ENCODE peak calls at places on chromosomes 13 and 19, in ten cellular contexts. N is right lobe of liver; K is CD4-positive, alpha-beta T cell; Y is upper lobe of right lung; W is colonic mucosa; X is naive thymus-derived CD4-positive, alpha-beta T cell; R is Karpas-422; V is osteoblast; Z is AG04450; S is ovary. L is an unnamed sample.
A peak's percentile ranks its signal among the peaks of the same experiment; 100 is the strongest.

GRCh38 chr19:30718014-30718413 is 345.8 kb downstream of the ZNF536 start:
- DNase-seq in Y (no peak), Z (no peak), V (no peak), X (no peak), W (no peak), S (no peak), K (no peak), N (no peak), R (no peak), L (no peak)

GRCh38 chr13:27920677-27921420 is 1.0 kb downstream of the PDX1 start:
- DNase-seq in V (peak; percentile 87), R (no peak), X (no peak), S (no peak), N (no peak), Y (no peak), K (no peak), Z (no peak), W (no peak), L (peak; percentile 62)

GRCh38 chr13:100131863-100132574 is 43.1 kb downstream of the PCCA start:
- DNase-seq in S (no peak), Y (no peak), V (peak; percentile 94), R (no peak), K (no peak), X (no peak), Z (peak; percentile 23), W (no peak), N (no peak), L (no peak)

GRCh38 chr19:41944336-41944735 is 14.8 kb downstream of the RABAC1 start:
- DNase-seq in S (no peak), Z (no peak), K (no peak), Y (no peak), W (no peak), X (no peak), R (peak; percentile 85), N (no peak), V (no peak), L (no peak)

GRCh38 chr13:46211116-46211515 is 612 bp upstream of the LRRC63 start:
- DNase-seq in Z (no peak), Y (no peak), S (no peak), V (no peak), W (no peak), R (peak; percentile 32), X (peak; percentile 67), K (peak; percentile 28), N (no peak), L (no peak)

GRCh38 chr13:33191425-33192221 is 93.9 kb downstream of the STARD13 start:
- DNase-seq in N (no peak), V (no peak), S (no peak), Z (no peak), R (no peak), Y (no peak), X (no peak), W (no peak), K (no peak), L (no peak)

GRCh38 chr13:98216135-98216565 is 39.1 kb upstream of the RNF113B start:
- DNase-seq in S (peak; percentile 28), V (peak; percentile 97), Z (peak; percentile 68), N (peak; percentile 45), K (no peak), Y (no peak), R (no peak), X (no peak), W (no peak), L (peak; percentile 22)

GRCh38 chr19:57776764-57777296 is 7.4 kb downstream of the ZNF586 start:
- DNase-seq in R (no peak), W (no peak), Y (no peak), N (no peak), S (no peak), V (no peak), K (no peak), Z (no peak), X (no peak), L (no peak)

GRCh38 chr13:58051807-58052375 is 420.3 kb downstream of the PCDH17 start:
- DNase-seq in S (no peak), Z (no peak), R (no peak), Y (no peak), X (no peak), W (no peak), N (no peak), V (no peak), K (no peak), L (no peak)

GRCh38 chr19:14048439-14049153 is 13.3 kb downstream of the PALM3 start:
- DNase-seq in Y (peak; percentile 83), R (peak; percentile 85), Z (no peak), V (peak; percentile 93), W (peak; percentile 80), X (peak; percentile 64), S (no peak), N (peak; percentile 47), K (peak; percentile 73), L (peak; percentile 49)

GRCh38 chr19:5133986-5134595 is 165.2 kb downstream of the KDM4B start:
- DNase-seq in K (no peak), X (no peak), S (no peak), Y (no peak), R (no peak), Z (no peak), V (no peak), W (no peak), N (no peak), L (no peak)

GRCh38 chr13:41345165-41345920 is 34.3 kb downstream of the NAA16 start:
- DNase-seq in X (no peak), V (no peak), R (no peak), W (no peak), K (no peak), Y (no peak), S (no peak), N (no peak), Z (no peak), L (no peak)

GRCh38 chr13:91169641-91170040 is 177.8 kb upstream of the MIR17HG start:
- DNase-seq in Z (no peak), N (no peak), K (no peak), W (no peak), Y (no peak), R (no peak), S (no peak), X (no peak), V (no peak), L (no peak)

GRCh38 chr13:108987488-108987887 is 358.1 kb downstream of the MYO16 start:
- DNase-seq in K (no peak), V (no peak), X (no peak), Z (no peak), W (no peak), N (no peak), S (no peak), R (no peak), Y (no peak), L (no peak)

GRCh38 chr13:29961036-29961685 is 110.7 kb upstream of the UBL3 start:
- DNase-seq in Z (no peak), R (no peak), Y (no peak), K (no peak), N (no peak), V (no peak), S (no peak), X (no peak), W (no peak), L (no peak)
- H3K9me3 ChIP-seq in Z (no peaks in the 10 kb centered on the region), R (no peaks in the 10 kb centered on the region), Y (no peaks in the 10 kb centered on the region), K (no peaks in the 10 kb centered on the region), N (no peaks in the 10 kb centered on the region), V (no peaks in the 10 kb centered on the region), S (no peaks in the 10 kb centered on the region), X (no peaks in the 10 kb centered on the region), W (no peaks in the 10 kb centered on the region), L (no peaks in the 10 kb centered on the region)

DNA sequence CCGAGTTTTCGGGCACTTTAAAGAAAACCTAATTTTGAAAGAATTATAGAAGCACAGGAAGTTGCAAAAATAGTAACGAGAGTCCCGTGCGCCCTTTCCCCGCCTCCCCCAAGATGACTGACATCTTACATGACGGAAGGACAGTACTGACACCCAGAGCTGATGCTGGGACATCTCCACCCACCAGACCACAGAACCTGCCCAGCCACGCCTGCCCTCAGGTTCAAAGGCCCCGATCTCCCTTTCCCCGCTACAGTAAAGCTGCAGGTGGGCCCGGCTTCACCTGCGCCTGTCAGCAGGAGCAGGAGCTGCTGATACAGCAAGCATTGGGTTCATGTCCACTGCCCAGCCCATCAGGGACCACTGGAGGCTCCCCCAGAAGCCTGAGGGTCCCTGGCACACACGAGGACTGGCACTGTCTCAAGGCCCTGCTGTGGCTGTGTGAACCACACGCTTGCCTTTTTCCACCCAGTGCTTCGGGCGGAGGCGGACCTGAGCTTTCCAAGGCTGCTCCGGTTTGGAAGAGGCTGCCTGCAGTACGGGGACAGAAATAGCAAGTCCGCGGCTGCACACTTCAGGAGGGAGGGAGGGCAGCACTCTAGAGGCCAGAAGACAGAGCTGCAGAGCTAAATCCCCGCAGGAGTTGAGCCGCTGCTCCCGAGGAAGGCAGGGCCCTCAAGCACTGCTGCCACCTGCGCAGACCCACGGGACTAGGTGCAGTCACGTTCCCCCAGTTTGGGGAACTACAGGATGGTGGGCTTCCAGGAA is 8.7 kb downstream of the MAP2K2 start:
- DNase-seq in Y (no peak), W (no peak), N (no peak), S (no peak), X (peak; percentile 70), Z (no peak), V (peak; percentile 58), K (peak; percentile 45), R (peak; percentile 70), L (no peak)
- H3K27ac ChIP-seq in Y (no peak overlapping the region), W (no peak overlapping the region), N (no peak overlapping the region), S (no peak overlapping the region), X (peak overlapping the region; percentile 57), Z (no peak overlapping the region), V (no peak overlapping the region), K (peak overlapping the region; percentile 58), R (peak overlapping the region; percentile 63), L (no peak overlapping the region)

GRCh38 chr19:32404939-32405430 is 585 bp upstream of the DPY19L3 start:
- DNase-seq in R (no peak), S (peak; percentile 84), K (no peak), W (peak; percentile 61), V (no peak), Y (peak; percentile 87), X (no peak), N (peak; percentile 75), Z (no peak), L (peak; percentile 74)
- H3K9me3 ChIP-seq in R (no peaks in the 10 kb centered on the region), S (no peaks in the 10 kb centered on the region), K (no peaks in the 10 kb centered on the region), W (no peaks in the 10 kb centered on the region), V (no peaks in the 10 kb centered on the region), Y (no peaks in the 10 kb centered on the region), X (no peaks in the 10 kb centered on the region), N (no peaks in the 10 kb centered on the region), Z (no peaks in the 10 kb centered on the region), L (no peaks in the 10 kb centered on the region)

GRCh38 chr13:76879876-76880270 is 6.3 kb downstream of the KCTD12 start:
- DNase-seq in V (no peak), W (no peak), Y (no peak), S (no peak), R (no peak), Z (no peak), X (no peak), K (no peak), N (no peak), L (no peak)

GRCh38 chr13:76878043-76878442 is 8.2 kb downstream of the KCTD12 start:
- DNase-seq in S (no peak), V (no peak), Z (no peak), X (no peak), K (no peak), R (no peak), N (no peak), W (no peak), Y (no peak), L (no peak)

GRCh38 chr13:76882431-76882830 is 3.8 kb downstream of the KCTD12 start:
- DNase-seq in Y (no peak), S (no peak), W (no peak), N (no peak), R (no peak), V (peak; percentile 61), K (no peak), Z (no peak), X (no peak), L (no peak)

GRCh38 chr13:76875256-76875655 is 10.9 kb downstream of the KCTD12 start:
- DNase-seq in X (no peak), Z (no peak), V (no peak), W (no peak), S (no peak), N (no peak), K (no peak), Y (no peak), R (no peak), L (no peak)

GRCh38 chr13:76879211-76879875 is 6.9 kb downstream of the KCTD12 start:
- DNase-seq in S (peak; percentile 23), N (peak; percentile 54), W (peak; percentile 46), R (peak; percentile 79), Z (no peak), Y (peak; percentile 77), V (peak; percentile 86), X (peak; percentile 60), K (peak; percentile 21), L (no peak)
- H3K27ac ChIP-seq in S (no peak overlapping the region), N (peak overlapping the region; percentile 41), W (peak overlapping the region; percentile 39), R (no peak overlapping the region), Z (no peak overlapping the region), Y (peak overlapping the region; percentile 58), V (peak overlapping the region; percentile 78), X (peak overlapping the region; percentile 31), K (no peak overlapping the region), L (peak overlapping the region; percentile 48)

L was measured in pancreas.